ENCODE peak calls at places on chromosomes 2 and 18, in six cellular contexts. G, B, Y, I, P and J are unnamed samples.

GRCh38 chr2:23595601-23596251 is 210.7 kb downstream of the KLHL29 start:
- DNase-seq in G (peak; percentile 76), B (no peak), Y (peak; percentile 96), I (no peak), P (no peak), J (peak; percentile 63)

GRCh38 chr2:128373346-128374000 is 54.8 kb upstream of the HS6ST1 start:
- DNase-seq in G (no peak), B (peak; percentile 13), Y (no peak), I (no peak), P (no peak), J (no peak)

GRCh38 chr2:173402405-173402974 is 47.8 kb downstream of the CDCA7 start:
- DNase-seq in G (peak; percentile 92), B (peak; percentile 82), Y (peak; percentile 83), I (peak; percentile 65), P (peak; percentile 39), J (peak; percentile 64)

GRCh38 chr2:53826587-53827397 is 33.0 kb downstream of the GPR75 start:
- DNase-seq in G (no peak), B (no peak), Y (no peak), I (no peak), P (no peak), J (no peak)

GRCh38 chr2:188765522-188765921 is 208.7 kb upstream of the COL3A1 start:
- DNase-seq in G (peak; percentile 56), B (no peak), Y (no peak), I (no peak), P (no peak), J (peak; percentile 5)

GRCh38 chr18:10660485-10660884 is 134.7 kb downstream of the NAPG start:
- DNase-seq in G (no peak), B (no peak), Y (no peak), I (no peak), P (no peak), J (peak; percentile 6)

GRCh38 chr2:197247083-197247482 is 63.5 kb downstream of the ANKRD44 start:
- DNase-seq in G (no peak), B (no peak), Y (no peak), I (no peak), P (no peak), J (no peak)

GRCh38 chr2:215620528-215620927 is 184.7 kb upstream of the FN1 start:
- DNase-seq in G (no peak), B (no peak), Y (no peak), I (no peak), P (no peak), J (no peak)

GRCh38 chr2:100902833-100903405 is 83.0 kb downstream of the NPAS2 start:
- DNase-seq in G (no peak), B (no peak), Y (peak; percentile 97), I (no peak), P (no peak), J (peak; percentile 92)

GRCh38 chr18:43893001-43893637 is 615.8 kb upstream of the SYT4 start:
- DNase-seq in G (no peak), B (no peak), Y (peak; percentile 46), I (no peak), P (no peak), J (peak; percentile 42)

GRCh38 chr18:51621103-51621969 is 423.9 kb upstream of the MEX3C start:
- DNase-seq in G (peak; percentile 81), B (peak; percentile 41), Y (no peak), I (peak; percentile 28), P (no peak), J (peak; percentile 28)

GRCh38 chr2:64202206-64202864 is 58.1 kb upstream of the PELI1 start:
- DNase-seq in G (no peak), B (no peak), Y (no peak), I (no peak), P (no peak), J (no peak)

GRCh38 chr2:194867328-194867727 is 789.7 kb upstream of the SLC39A10 start:
- DNase-seq in G (no peak), B (no peak), Y (no peak), I (no peak), P (no peak), J (no peak)

GRCh38 chr18:12393998-12394397 is 13.7 kb upstream of the PRELID3A start:
- DNase-seq in G (no peak), B (no peak), Y (no peak), I (no peak), P (no peak), J (no peak)

GRCh38 chr2:45909677-45910191 is 258.3 kb downstream of the PRKCE start:
- DNase-seq in G (no peak), B (no peak), Y (no peak), I (no peak), P (no peak), J (no peak)

GRCh38 chr2:36706451-36706850 is 9.9 kb downstream of the VIT start:
- DNase-seq in G (no peak), B (no peak), Y (no peak), I (no peak), P (no peak), J (peak; percentile 18)

DNA sequence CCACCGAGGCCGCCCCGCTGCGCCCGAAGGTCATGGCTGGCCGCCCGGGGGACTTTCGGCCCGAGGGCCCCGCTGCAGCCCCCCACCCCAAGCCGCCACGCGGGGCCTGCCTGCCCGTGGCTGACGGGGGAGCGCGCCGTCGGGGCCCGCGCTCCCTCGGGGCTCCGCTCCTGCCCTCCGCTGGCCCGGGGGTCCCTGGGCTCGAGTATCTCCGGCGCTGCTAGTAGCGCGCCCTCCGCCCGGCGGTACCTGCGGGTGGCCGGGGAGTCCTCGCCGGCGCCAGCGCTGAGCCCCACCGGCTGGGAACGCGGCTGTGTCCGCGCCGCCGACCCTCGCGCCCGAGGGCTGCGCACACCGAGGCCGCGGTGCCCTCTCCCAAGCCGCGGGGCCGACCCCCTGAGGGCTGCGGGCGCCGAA is 306 bp downstream of the KCNG3 start:
- DNase-seq in G (no peak), B (no peak), Y (no peak), I (no peak), P (no peak), J (no peak)
- H3K4me3 ChIP-seq in G (peak overlapping the region; percentile 70), B (peak overlapping the region; percentile 55), Y (peak overlapping the region; percentile 91), I (peak overlapping the region; percentile 58), P (peak overlapping the region; percentile 56), J (peak overlapping the region; percentile 56)

GRCh38 chr2:168611896-168612650 is 156.0 kb downstream of the CERS6 start:
- DNase-seq in G (no peak), B (no peak), Y (peak; percentile 69), I (no peak), P (no peak), J (no peak)
- H3K9me3 ChIP-seq in G (no peaks in the 10 kb centered on the region), B (no peaks in the 10 kb centered on the region), Y (no peaks in the 10 kb centered on the region), I (no peaks in the 10 kb centered on the region), P (no peaks in the 10 kb centered on the region), J (no peaks in the 10 kb centered on the region)

DNA sequence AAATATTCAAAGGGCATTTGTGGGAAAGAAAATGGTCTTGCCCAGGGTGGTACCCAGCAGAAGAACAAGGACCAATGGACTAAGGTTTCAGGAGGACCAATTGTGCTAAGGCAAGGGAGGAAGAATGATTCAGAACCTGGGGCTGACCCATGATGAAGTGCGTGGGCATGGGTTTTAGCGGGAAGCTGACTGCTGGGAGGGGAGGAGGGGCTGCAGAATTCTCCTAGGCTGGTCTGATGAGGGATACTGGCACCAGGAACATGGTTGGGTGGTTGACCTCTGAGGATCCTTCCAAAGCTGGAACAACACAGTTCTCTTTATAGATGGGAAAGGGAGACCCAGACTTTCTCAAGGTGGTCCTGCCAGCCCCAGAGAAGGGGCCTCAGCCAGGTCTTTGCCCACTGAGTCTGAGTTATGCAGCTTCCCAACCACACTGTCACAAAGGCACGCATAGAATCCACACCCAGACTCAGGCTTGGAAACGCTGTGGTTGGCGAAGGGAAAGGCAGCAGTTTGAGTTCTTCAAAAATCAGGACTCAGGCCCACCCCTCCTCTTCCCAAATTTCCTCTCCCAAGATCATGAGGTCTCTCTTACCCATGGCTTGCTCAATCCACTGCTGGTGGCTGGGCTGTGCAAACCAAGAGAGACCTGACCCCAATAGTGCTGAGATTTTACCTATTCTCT is 37.3 kb downstream of the MARCO start:
- DNase-seq in G (no peak), B (no peak), Y (peak; percentile 30), I (no peak), P (no peak), J (peak; percentile 12)
- H3K27me3 ChIP-seq in G (peaks cover 46% of the 10 kb centered on the region), B (peaks cover 52% of the 10 kb centered on the region), Y (no peaks in the 10 kb centered on the region), I (peaks cover 3% of the 10 kb centered on the region), P (no peaks in the 10 kb centered on the region), J (no peaks in the 10 kb centered on the region)

DNA sequence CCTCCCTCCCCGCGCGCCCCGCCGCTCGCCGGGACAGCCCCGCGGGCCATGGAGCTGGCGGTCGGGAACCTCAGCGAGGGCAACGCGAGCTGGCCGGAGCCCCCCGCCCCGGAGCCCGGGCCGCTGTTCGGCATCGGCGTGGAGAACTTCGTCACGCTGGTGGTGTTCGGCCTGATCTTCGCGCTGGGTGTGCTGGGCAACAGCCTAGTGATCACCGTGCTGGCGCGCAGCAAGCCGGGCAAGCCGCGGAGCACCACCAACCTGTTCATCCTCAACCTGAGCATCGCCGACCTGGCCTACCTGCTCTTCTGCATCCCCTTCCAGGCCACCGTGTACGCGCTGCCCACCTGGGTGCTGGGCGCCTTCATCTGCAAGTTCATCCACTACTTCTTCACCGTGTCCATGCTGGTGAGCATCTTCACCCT is 865 bp downstream of the GALR1 start:
- DNase-seq in G (peak; percentile 45), B (no peak), Y (no peak), I (no peak), P (no peak), J (no peak)
- H3K4me3 ChIP-seq in G (peak overlapping the region; percentile 74), B (peak overlapping the region; percentile 38), Y (no peak overlapping the region), I (peak overlapping the region; percentile 41), P (no peak overlapping the region), J (no peak overlapping the region)

DNA sequence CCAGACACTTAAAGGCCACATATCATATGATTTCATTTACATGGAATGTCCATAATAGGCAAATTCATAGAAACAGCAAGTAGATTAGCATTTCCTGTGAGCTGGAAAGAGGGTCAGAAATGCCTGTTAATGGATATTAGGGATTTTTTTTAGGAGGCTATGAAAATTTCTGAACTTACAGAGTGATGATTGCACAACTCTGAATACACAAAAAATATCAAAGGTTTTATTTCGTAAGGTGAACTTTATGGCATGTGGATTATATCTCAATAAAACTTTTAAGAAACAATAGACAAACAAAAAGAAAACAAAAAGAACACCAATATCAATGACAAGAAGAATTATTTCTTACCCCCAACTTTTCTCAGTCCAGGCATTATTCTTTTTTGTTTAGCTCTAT is 1207.6 kb downstream of the SUCLG1 start:
- DNase-seq in G (no peak), B (no peak), Y (no peak), I (no peak), P (no peak), J (no peak)
- H3K9me3 ChIP-seq in G (no peaks in the 10 kb centered on the region), B (peaks cover under 1% of the 10 kb centered on the region), Y (peaks cover 4% of the 10 kb centered on the region), I (peaks cover 2% of the 10 kb centered on the region), P (no peaks in the 10 kb centered on the region), J (no peaks in the 10 kb centered on the region)

GRCh38 chr2:95074663-95075439 is 46.8 kb downstream of the MRPS5 start:
- DNase-seq in G (no peak), B (no peak), Y (no peak), I (no peak), P (peak; percentile 36), J (no peak)

GRCh38 chr2:95075440-95075885 is 46.1 kb downstream of the MRPS5 start:
- DNase-seq in G (no peak), B (no peak), Y (no peak), I (no peak), P (no peak), J (no peak)

GRCh38 chr2:95077521-95077807 is 44.1 kb downstream of the MRPS5 start:
- DNase-seq in G (peak; percentile 15), B (no peak), Y (no peak), I (no peak), P (no peak), J (no peak)

GRCh38 chr2:95077893-95078603 is 43.6 kb downstream of the MRPS5 start:
- DNase-seq in G (no peak), B (no peak), Y (no peak), I (no peak), P (no peak), J (no peak)

GRCh38 chr2:95076705-95077520 is 44.7 kb downstream of the MRPS5 start:
- DNase-seq in G (peak; percentile 85), B (peak; percentile 94), Y (no peak), I (peak; percentile 74), P (peak; percentile 83), J (peak; percentile 57)
- H3K27me3 ChIP-seq in G (peaks cover 10% of the 10 kb centered on the region), B (peaks cover 69% of the 10 kb centered on the region), Y (peaks cover 13% of the 10 kb centered on the region), I (peaks cover 40% of the 10 kb centered on the region), P (no peaks in the 10 kb centered on the region), J (peaks cover 18% of the 10 kb centered on the region)